ENCODE peak calls at places on chromosome 21, in six cellular contexts. Q is K562, G is body of pancreas, Z is esophagus muscularis mucosa, O is pancreas, N is GM23248. Y is an unnamed sample.
A peak's percentile ranks its signal among the peaks of the same experiment; 100 is the strongest.

GRCh38 chr21:46061950-46062349 is 36.0 kb upstream of the COL6A2 start:
- DNase-seq in Q (no peak), N (no peak), Z (no peak), O (no peak), G (no peak), Y (no peak)

GRCh38 chr21:29748391-29749167 is 191.2 kb downstream of the GRIK1 start:
- DNase-seq in G (peak; percentile 13), O (no peak), Q (no peak), Z (no peak), N (no peak), Y (no peak)

GRCh38 chr21:28272272-28272992 is 720.2 kb downstream of the LTN1 start:
- DNase-seq in Z (no peak), N (peak; percentile 11), O (no peak), G (no peak), Q (no peak), Y (no peak)

GRCh38 chr21:31470896-31471694 is 127.0 kb upstream of the TIAM1 start:
- DNase-seq in Z (no peak), N (no peak), G (no peak), O (no peak), Q (no peak), Y (no peak)

GRCh38 chr21:28473530-28474225 is 519.0 kb downstream of the LTN1 start:
- DNase-seq in N (peak; percentile 45), G (no peak), O (no peak), Q (no peak), Z (no peak), Y (no peak)

GRCh38 chr21:30468912-30469812 is 11.0 kb downstream of the KRTAP19-1 start:
- DNase-seq in N (no peak), Q (no peak), Z (no peak), O (no peak), G (no peak), Y (no peak)

GRCh38 chr21:25898671-25899070 is 163.9 kb downstream of the GABPA start:
- DNase-seq in Z (no peak), G (no peak), N (peak; percentile 13), Q (no peak), O (no peak), Y (no peak)

GRCh38 chr21:44408226-44408625 is 47.1 kb upstream of the LRRC3 start:
- DNase-seq in O (no peak), Z (no peak), N (no peak), Q (no peak), G (no peak), Y (no peak)

DNA sequence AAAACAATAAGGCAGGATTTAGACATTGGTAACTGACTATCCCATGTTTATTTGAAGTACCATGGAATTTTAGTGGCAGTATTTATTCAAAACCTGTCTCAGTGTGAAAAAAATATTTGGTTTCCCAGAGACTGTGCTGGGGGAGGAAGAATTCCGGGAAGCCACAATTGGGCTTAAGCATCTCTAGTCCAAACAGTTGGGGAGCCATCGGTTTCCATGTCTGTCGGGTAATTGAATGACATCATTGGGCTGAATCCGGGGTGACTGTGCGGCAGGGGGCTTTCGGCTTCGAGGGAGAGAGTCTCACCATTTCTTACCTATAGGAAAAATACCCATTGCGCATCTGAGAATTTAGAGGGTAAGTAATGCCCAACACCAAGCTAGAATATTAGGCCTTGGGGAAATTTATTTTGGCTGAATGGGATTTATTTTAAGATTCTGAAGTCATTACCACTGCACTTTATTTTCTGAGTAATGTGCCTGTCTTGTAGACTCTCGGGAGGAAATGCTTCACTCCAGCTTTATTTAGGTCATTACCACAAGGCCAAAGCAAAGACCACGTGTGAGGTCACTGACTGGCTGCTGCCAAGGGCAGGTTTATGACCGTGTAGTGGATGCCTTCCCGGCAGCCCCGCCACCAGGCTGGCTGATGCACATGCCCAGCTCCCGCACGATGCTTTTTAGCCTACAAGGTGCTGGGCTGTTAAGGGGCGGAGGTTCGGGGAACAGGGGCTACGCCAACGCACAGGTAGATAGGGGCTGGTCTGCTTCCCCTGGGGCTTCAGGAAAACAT is 23.1 kb upstream of the UMODL1 start:
- DNase-seq in O (no peak), Z (no peak), G (peak; percentile 63), N (peak; percentile 97), Q (no peak), Y (no peak)
- H3K4me3 ChIP-seq in O (no peak overlapping the region), Z (no peak overlapping the region), G (no peak overlapping the region), N (no peak overlapping the region), Q (no peak overlapping the region), Y (no peak overlapping the region)

DNA sequence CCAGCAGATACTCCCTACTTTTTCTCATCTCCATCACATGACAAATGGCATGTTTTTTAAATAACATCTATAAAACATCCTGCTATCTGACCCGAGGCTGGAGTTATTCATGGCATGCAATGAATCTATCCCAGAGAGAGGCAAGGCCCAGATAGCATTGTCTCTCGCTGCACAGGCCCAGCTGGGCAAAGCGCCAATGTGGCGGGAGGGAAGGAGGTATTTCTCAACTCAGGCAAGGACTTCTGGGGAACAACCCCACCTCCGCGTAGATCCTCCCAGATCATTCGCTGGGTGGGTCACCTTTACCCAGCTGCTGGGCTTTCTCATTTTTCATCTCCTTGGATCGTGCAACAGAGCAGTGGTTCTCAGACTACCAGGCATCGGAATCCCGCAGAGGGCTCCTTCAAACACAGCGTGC is 59.8 kb downstream of the ERG start:
- DNase-seq in Z (no peak), N (peak; percentile 59), G (peak; percentile 10), O (no peak), Q (no peak), Y (no peak)
- H3K27me3 ChIP-seq in Z (no peaks in the 10 kb centered on the region), N (no peaks in the 10 kb centered on the region), G (no peaks in the 10 kb centered on the region), O (no peaks in the 10 kb centered on the region), Q (peaks cover 13% of the 10 kb centered on the region), Y (no peaks in the 10 kb centered on the region)

GRCh38 chr21:40548134-40548533 is 298.8 kb downstream of the DSCAM start:
- DNase-seq in O (no peak), Q (no peak), Z (peak; percentile 24), G (no peak), N (no peak), Y (no peak)
- H3K9me3 ChIP-seq in O (no peaks in the 10 kb centered on the region), Q (no peaks in the 10 kb centered on the region), Z (no peaks in the 10 kb centered on the region), G (no peaks in the 10 kb centered on the region), N (no peaks in the 10 kb centered on the region), Y (no peaks in the 10 kb centered on the region)

DNA sequence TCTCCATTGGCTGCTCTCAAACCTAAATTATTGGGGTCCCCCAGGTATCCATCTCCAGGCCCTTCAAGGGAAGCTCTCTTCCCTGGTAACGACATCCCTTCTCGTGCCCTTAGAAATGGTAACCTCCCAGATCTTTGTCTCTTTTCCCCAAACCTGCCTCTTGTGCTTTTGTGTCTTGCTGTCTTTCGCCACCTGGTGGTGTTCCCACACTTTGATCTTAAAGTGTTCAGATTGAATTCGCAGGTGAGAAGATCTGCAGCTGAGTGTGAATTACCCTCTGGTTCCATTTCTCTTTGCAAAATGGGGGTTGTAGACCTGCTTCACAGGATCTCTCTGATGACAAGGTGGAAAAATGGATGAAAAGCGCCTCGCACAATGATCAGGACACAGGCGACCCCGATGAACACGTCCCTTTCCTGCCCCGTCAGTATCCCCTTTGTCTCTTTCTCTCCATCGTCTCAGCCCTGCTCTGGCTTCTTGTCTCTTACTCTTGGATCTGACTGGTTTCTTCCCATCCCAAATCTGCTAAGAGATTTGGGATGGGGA is 53.1 kb downstream of the DOP1B start:
- DNase-seq in O (no peak), Z (no peak), N (peak; percentile 75), G (peak; percentile 82), Q (peak; percentile 37), Y (peak; percentile 29)
- H3K4me3 ChIP-seq in O (no peak overlapping the region), Z (no peak overlapping the region), N (no peak overlapping the region), G (no peak overlapping the region), Q (no peak overlapping the region), Y (no peak overlapping the region)